ENCODE peak calls at places on chromosomes 11 and 22, in eight cellular contexts. U, J, Q, B, C, S, H and I are unnamed samples. For H3K4me1, the result is how much of the 10 kb centered on the place peaks cover.

GRCh38 chr22:19885841-19886592 is 31.3 kb upstream of the GNB1L start:
- DNase-seq in C (peak), B (no peak), Q (no peak), U (no peak), J (no peak), H (no peak), S (peak), I (no peak)

GRCh38 chr11:1639102-1639620 is 9.6 kb downstream of the KRTAP5-5 start:
- DNase-seq in C (peak), J (peak), H (no peak), U (no peak), S (no peak), Q (no peak), B (no peak), I (peak)

GRCh38 chr11:77113382-77114088 is 10.9 kb downstream of the OMP start:
- DNase-seq in J (peak), B (peak), S (no peak), U (no peak), Q (no peak), H (no peak), C (no peak), I (no peak)

GRCh38 chr11:77144854-77145428 is 16.9 kb downstream of the MYO7A start:
- DNase-seq in H (no peak), B (no peak), S (no peak), U (no peak), J (peak), Q (no peak), C (peak), I (peak)

GRCh38 chr11:118820412-118821357 is 29.7 kb upstream of the DDX6 start:
- DNase-seq in U (no peak), B (peak), C (peak), Q (no peak), S (peak), H (peak), J (peak), I (peak)

GRCh38 chr11:126716456-126717083 is 284.0 kb downstream of the KIRREL3 start:
- DNase-seq in C (no peak), B (no peak), H (no peak), J (peak), U (no peak), Q (no peak), S (no peak), I (peak)

GRCh38 chr11:119990306-119991021 is 147.4 kb downstream of the TRIM29 start:
- DNase-seq in Q (no peak), H (peak), U (no peak), J (no peak), S (no peak), B (peak), C (no peak), I (no peak)

GRCh38 chr22:43060213-43060612 is 29.0 kb downstream of the TTLL1 start:
- DNase-seq in C (no peak), J (peak), H (no peak), Q (no peak), U (no peak), S (no peak), B (peak), I (peak)

GRCh38 chr11:111846640-111847039 is 24.7 kb downstream of the ALG9 start:
- DNase-seq in S (no peak), Q (no peak), J (no peak), U (no peak), H (no peak), B (no peak), C (no peak), I (no peak)

GRCh38 chr11:106789406-106789805 is 228.9 kb downstream of the GUCY1A2 start:
- DNase-seq in B (no peak), C (no peak), S (no peak), J (no peak), U (no peak), H (no peak), Q (no peak), I (no peak)

GRCh38 chr11:74818283-74818946 is 69.8 kb downstream of the RNF169 start:
- DNase-seq in J (no peak), S (no peak), Q (no peak), B (no peak), C (no peak), U (no peak), H (no peak), I (no peak)

GRCh38 chr22:38709306-38709705 is 3.6 kb downstream of the GTPBP1 start:
- DNase-seq in Q (no peak), U (no peak), B (no peak), J (no peak), H (no peak), C (no peak), S (no peak), I (no peak)

GRCh38 chr22:44555597-44555996 is 57.6 kb upstream of the RTL6 start:
- DNase-seq in B (no peak), S (no peak), J (no peak), Q (no peak), U (no peak), H (no peak), C (no peak), I (no peak)

GRCh38 chr11:73636249-73636648 is 10.1 kb upstream of the PLEKHB1 start:
- DNase-seq in Q (no peak), B (no peak), H (no peak), J (no peak), C (no peak), U (no peak), S (no peak), I (no peak)

GRCh38 chr11:65891180-65892136 is 985 bp downstream of the CCDC85B start:
- DNase-seq in B (peak), H (no peak), C (peak), Q (no peak), U (peak), S (peak), J (no peak), I (no peak)

GRCh38 chr11:118659314-118659939 is 20.0 kb downstream of the TREH start:
- DNase-seq in B (peak), H (peak), S (peak), J (peak), U (peak), C (peak), Q (peak), I (peak)

GRCh38 chr22:43001271-43002197 is 13.4 kb downstream of the PACSIN2 start:
- DNase-seq in B (no peak), H (no peak), J (no peak), Q (no peak), U (no peak), S (no peak), C (no peak), I (no peak)

GRCh38 chr11:34136420-34136819 is 31.0 kb downstream of the NAT10 start:
- DNase-seq in B (no peak), C (no peak), S (no peak), U (no peak), J (no peak), H (no peak), Q (no peak), I (no peak)
- H3K27ac ChIP-seq in B (no peak), C (no peak), S (no peak), U (no peak), J (no peak), H (no peak), Q (no peak), I (no peak)

GRCh38 chr11:2931416-2931746 is 2.2 kb upstream of the PHLDA2 start:
- DNase-seq in C (no peak), Q (peak), H (no peak), S (no peak), B (no peak), J (no peak), U (no peak), I (no peak)
- H3K4me1 ChIP-seq in C (under half), Q (under half), H (under half), S (half or more), B (under half), J (under half), U (under half), I (under half)

GRCh38 chr11:133118563-133119303 is 413.6 kb downstream of the OPCML start:
- DNase-seq in S (no peak), J (no peak), Q (no peak), C (no peak), U (no peak), B (no peak), H (no peak), I (no peak)
- H3K27ac ChIP-seq in S (no peak), J (no peak), Q (no peak), C (no peak), U (no peak), B (no peak), H (no peak), I (no peak)

DNA sequence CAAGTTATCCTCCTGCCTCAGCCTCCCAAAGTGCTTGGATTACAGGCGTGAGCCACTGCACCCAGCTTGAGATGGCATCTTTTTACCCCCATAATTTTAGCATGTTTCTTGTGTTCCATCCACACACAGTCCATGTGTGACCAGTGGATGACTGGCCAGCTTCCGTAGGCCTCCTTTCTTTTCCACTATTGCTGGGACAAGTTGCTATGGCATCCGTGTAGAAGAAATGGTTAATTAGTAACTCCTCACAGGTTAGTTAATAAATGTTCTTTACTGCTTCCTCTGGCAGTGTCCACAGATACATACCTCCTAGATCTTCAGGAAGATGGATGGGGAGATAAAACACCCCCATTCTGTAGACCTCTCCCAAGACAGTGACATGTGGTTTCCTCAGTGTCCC is 154.3 kb upstream of the RASSF10 start:
- DNase-seq in B (no peak), S (no peak), J (no peak), Q (no peak), C (no peak), H (no peak), U (no peak), I (peak)
- H3K4me1 ChIP-seq in B (under half), S (under half), J (under half), Q (under half), C (under half), H (under half), U (under half), I (half or more)